ENCODE peak calls at places on chromosomes 3 and 15, in nine cellular contexts. J is Panc1, N is PC-9, R is tibial artery, K is OCI-LY7, T is tibial nerve, P is upper lobe of right lung, W is esophagus muscularis mucosa, Q is heart right ventricle. Y is an unnamed sample.

GRCh38 chr15:98581715-98582114 is 66.6 kb upstream of the IGF1R start:
- DNase-seq in T (no peak), P (no peak), R (no peak), Q (no peak), W (no peak), K (no peak), N (no peak), J (no peak), Y (no peak)

GRCh38 chr3:140423146-140423545 is 254.7 kb upstream of the TRIM42 start:
- DNase-seq in K (no peak), W (peak; percentile 57), R (no peak), P (no peak), J (no peak), T (no peak), N (no peak), Q (no peak), Y (no peak)

GRCh38 chr3:53162672-53163458 is 1.9 kb downstream of the PRKCD start:
- DNase-seq in T (no peak), J (no peak), Q (no peak), R (no peak), N (no peak), P (peak; percentile 75), K (peak; percentile 23), W (no peak), Y (no peak)

GRCh38 chr3:97967966-97968365 is 4.3 kb downstream of the RIOX2 start:
- DNase-seq in N (no peak), R (no peak), W (no peak), K (no peak), P (no peak), T (no peak), Q (no peak), J (no peak), Y (no peak)

GRCh38 chr3:89859738-89860137 is 752.3 kb downstream of the EPHA3 start:
- DNase-seq in K (no peak), N (no peak), Q (no peak), W (no peak), R (no peak), P (no peak), J (no peak), T (no peak), Y (no peak)

GRCh38 chr15:85592148-85592547 is 202.6 kb downstream of the KLHL25 start:
- DNase-seq in P (no peak), Q (no peak), N (peak; percentile 54), R (no peak), K (no peak), J (no peak), W (no peak), T (no peak), Y (no peak)

GRCh38 chr15:85367741-85368140 is 12.7 kb upstream of the AKAP13 start:
- DNase-seq in T (no peak), P (no peak), J (no peak), W (no peak), N (no peak), R (no peak), K (no peak), Q (no peak), Y (no peak)

GRCh38 chr3:83523470-83524073 is 1435.2 kb upstream of the CADM2 start:
- DNase-seq in Q (peak; percentile 30), T (no peak), R (no peak), N (peak; percentile 33), W (no peak), J (peak; percentile 48), K (peak; percentile 57), P (no peak), Y (no peak)

GRCh38 chr15:100861511-100861991 is 18.1 kb upstream of the ALDH1A3 start:
- DNase-seq in Q (peak; percentile 44), P (no peak), T (peak; percentile 62), W (no peak), J (no peak), R (no peak), N (no peak), K (no peak), Y (no peak)

GRCh38 chr15:62619105-62619504 is 423.4 kb upstream of the TPM1 start:
- DNase-seq in J (no peak), T (no peak), Q (no peak), R (no peak), N (no peak), K (no peak), P (no peak), W (no peak), Y (no peak)

DNA sequence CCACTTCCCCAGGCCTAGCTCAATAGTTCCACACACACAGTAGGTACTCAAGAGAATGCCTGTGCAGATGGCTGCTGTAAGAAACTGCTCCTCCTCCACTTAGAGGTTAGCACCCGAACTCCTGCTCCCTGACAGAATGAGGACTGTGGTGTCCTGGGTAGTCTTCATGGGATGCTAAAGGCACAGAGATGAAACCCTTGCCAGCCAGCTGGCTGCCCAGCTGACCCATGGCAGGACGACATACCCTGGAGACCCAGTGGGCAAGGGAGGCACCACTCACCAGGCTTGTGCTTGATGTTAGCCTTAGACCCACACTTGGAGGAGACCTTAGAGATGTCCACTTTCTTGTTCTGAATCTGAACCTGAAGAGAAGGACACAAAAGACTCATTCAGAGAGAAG is 54.2 kb downstream of the DHX30 start:
- DNase-seq in T (no peak), W (no peak), Q (no peak), K (no peak), R (no peak), N (no peak), P (peak; percentile 25), J (no peak), Y (no peak)
- H3K36me3 ChIP-seq in T (no peaks in the 10 kb centered on the region), W (peaks cover 96% of the 10 kb centered on the region), Q (peaks cover 99% of the 10 kb centered on the region), K (no peaks in the 10 kb centered on the region), R (peaks cover 95% of the 10 kb centered on the region), N (no peaks in the 10 kb centered on the region), P (peaks cover 66% of the 10 kb centered on the region), J (peaks cover 2% of the 10 kb centered on the region), Y (peaks cover 44% of the 10 kb centered on the region)

GRCh38 chr15:95897651-95898050 is 432.8 kb upstream of the NR2F2 start:
- DNase-seq in J (no peak), T (no peak), P (no peak), W (no peak), Q (no peak), K (no peak), N (no peak), R (no peak), Y (no peak)

GRCh38 chr15:95898746-95899145 is 431.8 kb upstream of the NR2F2 start:
- DNase-seq in P (no peak), R (no peak), J (no peak), N (no peak), Q (no peak), K (no peak), T (no peak), W (no peak), Y (no peak)

GRCh38 chr15:95888762-95889161 is 441.7 kb upstream of the NR2F2 start:
- DNase-seq in K (no peak), P (no peak), T (no peak), W (no peak), N (no peak), J (no peak), R (no peak), Q (no peak), Y (no peak)

GRCh38 chr15:95895510-95895909 is 435.0 kb upstream of the NR2F2 start:
- DNase-seq in T (no peak), K (no peak), W (no peak), N (no peak), J (no peak), Q (no peak), R (no peak), P (no peak), Y (no peak)

GRCh38 chr15:95894407-95894956 is 436.0 kb upstream of the NR2F2 start:
- DNase-seq in N (no peak), T (no peak), W (no peak), P (no peak), Q (no peak), R (no peak), J (no peak), K (no peak), Y (no peak)
- TF ChIP-seq CTCF in N (no peak), T (no peak), W (no peak), P (no peak), Q (no peak), R (no peak), J (no peak), K (no peak), Y (no peak)

GRCh38 chr15:71761649-71762048 is 48.7 kb upstream of the NR2E3 start:
- DNase-seq in R (no peak), P (no peak), T (no peak), K (no peak), N (peak; percentile 79), J (no peak), W (no peak), Q (no peak), Y (no peak)

GRCh38 chr15:71756574-71757352 is 53.6 kb upstream of the NR2E3 start:
- DNase-seq in W (no peak), J (no peak), Q (no peak), N (no peak), P (no peak), K (no peak), T (no peak), R (no peak), Y (no peak)

GRCh38 chr15:71757741-71758530 is 52.4 kb upstream of the NR2E3 start:
- DNase-seq in J (no peak), T (no peak), K (no peak), P (no peak), Q (no peak), R (no peak), W (no peak), N (no peak), Y (no peak)

GRCh38 chr15:71758716-71759115 is 51.6 kb upstream of the NR2E3 start:
- DNase-seq in R (no peak), T (no peak), P (no peak), Q (no peak), W (no peak), K (no peak), J (no peak), N (no peak), Y (no peak)

GRCh38 chr15:71760852-71761251 is 49.5 kb upstream of the NR2E3 start:
- DNase-seq in N (no peak), Q (no peak), K (no peak), T (no peak), W (no peak), R (no peak), P (no peak), J (no peak), Y (no peak)
- H3K4me3 ChIP-seq in N (no peak overlapping the region), Q (no peak overlapping the region), K (no peak overlapping the region), T (no peak overlapping the region), W (no peak overlapping the region), R (no peak overlapping the region), P (no peak overlapping the region), J (no peak overlapping the region), Y (no peak overlapping the region)

GRCh38 chr15:90757461-90757860 is 40.3 kb downstream of the BLM start:
- DNase-seq in R (no peak), K (no peak), P (no peak), Q (no peak), N (no peak), W (no peak), T (no peak), J (no peak), Y (no peak)

GRCh38 chr15:90762109-90762508 is 45.0 kb downstream of the BLM start:
- DNase-seq in W (no peak), K (no peak), N (no peak), Q (peak; percentile 43), P (peak; percentile 86), T (peak; percentile 74), R (peak; percentile 87), J (no peak), Y (peak; percentile 53)

GRCh38 chr15:90761629-90762028 is 44.5 kb downstream of the BLM start:
- DNase-seq in W (no peak), R (no peak), P (no peak), N (no peak), J (no peak), K (no peak), T (no peak), Q (no peak), Y (no peak)

GRCh38 chr15:90763700-90764099 is 46.6 kb downstream of the BLM start:
- DNase-seq in N (no peak), J (no peak), T (no peak), R (no peak), K (no peak), P (no peak), Q (no peak), W (no peak), Y (no peak)

GRCh38 chr15:90760661-90761232 is 43.6 kb downstream of the BLM start:
- DNase-seq in P (no peak), W (no peak), R (no peak), J (no peak), T (no peak), K (no peak), N (no peak), Q (no peak), Y (no peak)
- H3K36me3 ChIP-seq in P (no peaks in the 10 kb centered on the region), W (no peaks in the 10 kb centered on the region), R (no peaks in the 10 kb centered on the region), J (peaks cover 2% of the 10 kb centered on the region), T (no peaks in the 10 kb centered on the region), K (peaks cover 89% of the 10 kb centered on the region), N (no peaks in the 10 kb centered on the region), Q (no peaks in the 10 kb centered on the region), Y (no peaks in the 10 kb centered on the region)